ENCODE peak calls at places on chromosomes 2 and 18, in five cellular contexts. J, S, X, B and U are unnamed samples.

GRCh38 chr18:76558881-76559667 is 64.0 kb upstream of the ZNF516 start:
- DNase-seq in S (no peak), X (peak), B (no peak), J (peak), U (no peak)

GRCh38 chr18:78753240-78753639 is 226.4 kb upstream of the SALL3 start:
- DNase-seq in B (no peak), S (no peak), J (no peak), X (peak), U (peak)

GRCh38 chr18:44802508-44802907 is 121.8 kb downstream of the SETBP1 start:
- DNase-seq in X (no peak), S (no peak), J (peak), B (no peak), U (no peak)

GRCh38 chr2:99397251-99397920 is 60.2 kb downstream of the EIF5B start:
- DNase-seq in X (no peak), S (no peak), B (no peak), J (no peak), U (no peak)

GRCh38 chr2:66929632-66930385 is 467.3 kb upstream of the ETAA1 start:
- DNase-seq in B (no peak), X (no peak), S (peak), J (peak), U (no peak)

GRCh38 chr2:190340369-190340768 is 3.0 kb upstream of the INPP1 start:
- DNase-seq in B (no peak), J (no peak), X (peak), S (no peak), U (no peak)

GRCh38 chr18:54215069-54215468 is 9.4 kb downstream of the MBD2 start:
- DNase-seq in J (peak), B (no peak), S (no peak), X (no peak), U (no peak)

GRCh38 chr2:234533631-234534030 is 36.8 kb upstream of the ARL4C start:
- DNase-seq in S (no peak), J (no peak), B (no peak), X (no peak), U (no peak)

GRCh38 chr2:224938670-224939309 is 103.5 kb downstream of the DOCK10 start:
- DNase-seq in B (no peak), J (peak), X (no peak), S (no peak), U (no peak)

GRCh38 chr18:21680148-21680547 is 24.4 kb downstream of the ABHD3 start:
- DNase-seq in B (no peak), J (no peak), X (no peak), S (no peak), U (no peak)

GRCh38 chr2:74373189-74373588 is 6.9 kb downstream of the DCTN1 start:
- DNase-seq in S (peak), X (peak), J (no peak), B (no peak), U (no peak)

GRCh38 chr2:237588044-237588696 is 2.4 kb downstream of the RAB17 start:
- DNase-seq in X (peak), J (no peak), B (no peak), S (no peak), U (no peak)

GRCh38 chr2:60759654-60760053 is 3.6 kb downstream of the PAPOLG start:
- DNase-seq in B (no peak), S (no peak), X (no peak), J (no peak), U (no peak)

GRCh38 chr18:42425025-42425424 is 470.0 kb downstream of the PIK3C3 start:
- DNase-seq in S (no peak), B (no peak), J (no peak), X (no peak), U (no peak)

GRCh38 chr2:73112026-73112912 is 479 bp downstream of the RAB11FIP5 start:
- DNase-seq in S (no peak), J (peak), X (peak), B (no peak), U (no peak)

GRCh38 chr18:74230922-74231714 is 60.6 kb downstream of the CYB5A start:
- DNase-seq in B (no peak), S (no peak), J (no peak), X (no peak), U (no peak)
- TF ChIP-seq CTCF in B (no peak), S (no peak), J (no peak), X (no peak), U (no peak)

GRCh38 chr2:164014068-164014577 is 278.3 kb upstream of the FIGN start:
- DNase-seq in S (no peak), J (no peak), X (no peak), B (peak), U (no peak)
- H3K4me3 ChIP-seq in S (peak), J (no peak), X (no peak), B (no peak), U (peak)

DNA sequence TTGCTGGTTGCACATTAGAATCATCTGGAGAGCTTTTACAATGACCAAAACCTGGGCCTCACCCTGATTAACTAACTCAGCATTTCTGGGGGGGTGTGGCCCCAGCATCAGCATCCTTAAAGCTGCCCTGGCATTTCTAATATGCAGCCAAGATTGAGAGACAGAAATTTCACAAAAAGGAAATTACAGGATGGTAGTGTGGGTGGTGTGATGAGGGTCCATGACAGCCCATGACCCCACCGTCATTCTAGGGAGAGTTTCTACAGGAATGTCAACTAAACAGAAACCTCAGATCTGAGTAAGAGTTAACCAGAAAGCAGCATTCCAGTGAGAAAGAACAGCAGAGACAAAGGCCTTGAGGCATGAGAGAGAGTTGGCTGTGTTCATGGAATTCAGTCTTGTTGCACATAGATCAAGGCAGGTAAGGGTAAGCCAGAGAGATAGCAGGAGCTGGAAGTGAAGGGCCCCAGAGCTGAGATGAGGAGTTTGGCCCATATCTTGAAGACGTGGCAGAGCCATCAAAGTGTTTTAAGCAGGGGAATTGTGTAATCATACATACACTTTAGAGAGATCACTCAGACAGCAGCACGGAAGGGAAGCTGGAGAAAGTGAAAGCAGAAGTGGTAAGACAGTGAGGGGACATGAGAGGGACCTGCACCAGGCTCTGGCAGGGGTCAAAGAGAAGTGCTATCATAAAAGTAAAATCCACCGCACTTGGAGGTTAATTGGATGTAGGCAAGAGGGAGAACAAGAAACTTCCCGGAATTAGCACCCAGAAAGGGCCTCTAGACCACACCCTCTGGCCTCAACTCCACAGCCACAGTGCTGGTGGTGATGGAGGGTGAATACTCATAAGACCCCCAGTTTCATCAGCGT is 7.8 kb upstream of the TRABD2A start:
- DNase-seq in B (peak), J (peak), X (peak), S (peak), U (no peak)
- H3K27ac ChIP-seq in B (no peak), J (peak), X (no peak), S (peak), U (peak)

GRCh38 chr2:195573314-195573713 is 83.7 kb upstream of the SLC39A10 start:
- DNase-seq in J (peak), X (no peak), B (no peak), S (no peak), U (no peak)
- TF ChIP-seq CTCF in J (no peak), X (no peak), B (no peak), S (no peak), U (no peak)

GRCh38 chr2:64732153-64732552 is 78.4 kb upstream of the SERTAD2 start:
- DNase-seq in S (no peak), J (no peak), B (no peak), X (no peak), U (no peak)
- H3K4me3 ChIP-seq in S (no peak), J (no peak), B (no peak), X (peak), U (no peak)

GRCh38 chr2:200698217-200698616 is 112.4 kb downstream of the AOX1 start:
- DNase-seq in X (peak), J (no peak), B (no peak), S (no peak), U (no peak)
- H3K27ac ChIP-seq in X (no peak), J (no peak), B (no peak), S (no peak), U (no peak)